ENCODE peak calls at places on chromosomes 1 and 21, in five cellular contexts. R is H9, V is K562, Q is esophagus squamous epithelium, W is neural progenitor cell. I is an unnamed sample.

GRCh38 chr1:87515781-87516180 is 187.1 kb downstream of the LMO4 start:
- DNase-seq in Q (no peak), V (no peak), W (no peak), R (no peak), I (no peak)

GRCh38 chr1:16226495-16227179 is 10.3 kb downstream of the CPLANE2 start:
- DNase-seq in V (no peak), Q (no peak), R (peak; percentile 93), W (peak; percentile 70), I (no peak)

GRCh38 chr1:168626326-168626725 is 49.9 kb downstream of the XCL1 start:
- DNase-seq in V (no peak), R (no peak), Q (no peak), W (no peak), I (no peak)

GRCh38 chr21:41369105-41369914 is 7.5 kb downstream of the MX2 start:
- DNase-seq in Q (no peak), V (no peak), R (peak; percentile 80), W (peak; percentile 82), I (peak; percentile 71)

GRCh38 chr21:44289381-44290010 is 3.8 kb downstream of the AIRE start:
- DNase-seq in W (no peak), V (no peak), Q (no peak), R (no peak), I (no peak)

GRCh38 chr1:27539901-27540861 is 50.2 kb upstream of the WASF2 start:
- DNase-seq in W (no peak), R (no peak), V (no peak), Q (no peak), I (no peak)

GRCh38 chr1:12464627-12465056 is 153.4 kb downstream of the DHRS3 start:
- DNase-seq in Q (no peak), W (no peak), V (no peak), R (no peak), I (no peak)

GRCh38 chr1:104991702-104992101 is 1242.0 kb downstream of the AMY1C start:
- DNase-seq in Q (no peak), W (no peak), R (no peak), V (no peak), I (no peak)

GRCh38 chr1:204417231-204417997 is 5.8 kb upstream of the PPP1R15B start:
- DNase-seq in R (no peak), V (peak; percentile 73), W (no peak), Q (no peak), I (no peak)

GRCh38 chr1:6116137-6116536 is 64.0 kb downstream of the CHD5 start:
- DNase-seq in R (no peak), W (no peak), V (no peak), Q (no peak), I (no peak)

GRCh38 chr1:8858888-8859706 is 19.4 kb downstream of the ENO1 start:
- DNase-seq in W (peak; percentile 62), Q (no peak), V (peak; percentile 64), R (no peak), I (peak; percentile 68)

GRCh38 chr1:20337581-20337980 is 46.9 kb downstream of the VWA5B1 start:
- DNase-seq in W (no peak), V (no peak), R (no peak), Q (no peak), I (no peak)

GRCh38 chr1:207822602-207823451 is 71.0 kb downstream of the CD46 start:
- DNase-seq in Q (peak; percentile 58), R (peak; percentile 73), W (peak; percentile 42), V (peak; percentile 97), I (peak; percentile 91)

GRCh38 chr1:116832268-116832931 is 77.3 kb upstream of the PTGFRN start:
- DNase-seq in V (no peak), Q (no peak), R (no peak), W (peak; percentile 27), I (no peak)

GRCh38 chr1:61253059-61253735 is 170.8 kb downstream of the NFIA start:
- DNase-seq in Q (no peak), R (no peak), V (peak; percentile 87), W (no peak), I (no peak)

GRCh38 chr1:24906760-24907490 is 23.2 kb downstream of the RUNX3 start:
- DNase-seq in W (no peak), V (no peak), R (peak; percentile 21), Q (no peak), I (no peak)

GRCh38 chr1:201176931-201177330 is 13.7 kb upstream of the IGFN1 start:
- DNase-seq in V (no peak), Q (no peak), W (no peak), R (no peak), I (no peak)

GRCh38 chr1:226268421-226269124 is 40.4 kb downstream of the LIN9 start:
- DNase-seq in R (no peak), V (no peak), Q (no peak), W (no peak), I (no peak)

GRCh38 chr1:159827549-159827948 is 876 bp downstream of the SLAMF8 start:
- DNase-seq in Q (no peak), W (no peak), V (no peak), R (no peak), I (no peak)

GRCh38 chr1:162977944-162978568 is 91.1 kb upstream of the RGS4 start:
- DNase-seq in Q (no peak), R (no peak), V (no peak), W (no peak), I (no peak)

GRCh38 chr1:221164029-221164428 is 284.8 kb downstream of the HLX start:
- DNase-seq in W (no peak), Q (no peak), V (no peak), R (no peak), I (no peak)

GRCh38 chr21:38494254-38494648 is 4.0 kb downstream of the ERG start:
- DNase-seq in V (no peak), R (no peak), Q (no peak), W (no peak), I (no peak)
- H3K27ac ChIP-seq in V (no peak overlapping the region), R (no peak overlapping the region), Q (peak overlapping the region; percentile 74), W (no peak overlapping the region), I (no peak overlapping the region)

DNA sequence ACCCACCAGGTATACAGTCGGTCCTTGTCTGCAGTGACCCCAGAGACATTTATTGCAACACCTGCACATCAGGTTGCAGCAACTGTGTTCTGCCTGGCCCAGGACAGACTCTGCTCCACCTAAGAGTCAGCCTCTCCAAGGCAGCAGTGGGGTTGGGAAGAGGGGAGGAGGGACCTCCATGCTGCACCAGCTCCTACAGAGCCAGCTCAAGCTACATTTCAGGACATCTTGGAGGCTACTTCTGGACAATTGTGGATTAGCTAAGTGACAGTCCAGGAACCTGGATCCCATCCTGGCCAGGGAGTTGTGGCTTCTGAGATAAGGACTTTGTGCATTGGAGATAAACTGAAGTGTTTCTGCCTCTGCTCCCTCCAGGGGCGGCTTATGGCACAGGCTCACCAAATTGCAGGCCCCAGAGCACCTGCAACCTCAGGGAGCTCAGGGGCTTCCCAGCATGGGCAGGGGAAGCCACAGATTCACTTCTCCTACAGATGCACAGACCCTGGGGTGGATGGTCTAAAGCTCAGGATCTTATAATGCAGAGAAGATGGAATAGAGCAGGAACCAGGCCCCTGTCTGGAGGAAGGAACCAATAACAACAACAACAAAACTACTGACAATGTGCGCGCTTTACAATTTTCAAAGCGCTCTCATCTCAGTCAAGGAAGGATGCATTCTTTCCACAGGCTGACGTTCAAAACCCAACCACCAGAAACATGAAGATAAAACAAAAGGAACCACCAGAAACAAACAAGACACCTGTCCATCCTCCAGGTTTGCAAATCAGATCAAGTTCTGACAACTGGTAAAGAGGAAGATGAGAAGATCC is 120.8 kb upstream of the IRF2BP2 start:
- DNase-seq in W (no peak), V (peak; percentile 80), Q (no peak), R (no peak), I (peak; percentile 65)
- H3K27ac ChIP-seq in W (no peak overlapping the region), V (no peak overlapping the region), Q (no peak overlapping the region), R (no peak overlapping the region), I (peak overlapping the region; percentile 50)

DNA sequence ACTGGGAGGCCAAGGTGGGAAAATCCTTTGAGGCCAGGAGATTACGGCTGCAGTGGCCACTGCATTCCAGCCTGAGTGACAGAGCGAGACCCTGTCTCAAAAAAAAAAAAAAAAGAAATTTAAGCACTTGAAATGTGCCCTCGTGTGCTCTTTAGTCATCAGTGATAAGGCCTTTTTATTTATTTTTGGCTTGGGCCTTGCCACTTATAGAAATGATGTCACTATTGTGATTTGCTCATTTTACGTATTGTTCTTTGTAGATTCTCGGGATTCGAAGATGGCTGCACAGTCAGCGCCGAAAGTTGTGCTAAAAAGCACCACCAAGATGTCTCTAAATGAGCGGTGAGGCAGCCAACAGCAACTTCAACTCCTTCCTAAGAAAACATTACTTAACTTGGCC is 2.4 kb downstream of the CHTOP start:
- DNase-seq in Q (no peak), V (no peak), R (no peak), W (no peak), I (no peak)
- H3K27ac ChIP-seq in Q (no peak overlapping the region), V (no peak overlapping the region), R (no peak overlapping the region), W (no peak overlapping the region), I (peak overlapping the region; percentile 97)

DNA sequence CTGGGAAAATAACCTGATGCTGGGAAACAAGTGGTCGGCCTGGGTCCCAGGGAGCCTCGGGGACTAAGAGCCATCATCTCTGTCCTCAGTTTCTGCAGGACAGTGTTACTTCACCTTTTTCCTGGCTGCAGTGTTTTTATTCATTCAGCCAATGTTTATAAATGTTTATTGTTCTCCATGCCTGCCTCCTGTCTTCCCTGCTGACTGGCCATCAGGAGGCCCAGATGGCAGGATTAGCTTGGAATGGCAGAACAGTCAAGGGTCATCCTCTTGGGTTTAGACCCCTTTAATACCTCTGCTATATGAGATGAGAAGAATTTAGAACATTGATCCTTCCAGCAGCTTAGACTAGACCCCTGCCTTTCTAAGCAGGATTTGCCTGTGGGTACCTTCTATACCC is 13.3 kb downstream of the MAPKAPK2 start:
- DNase-seq in Q (no peak), W (no peak), R (no peak), V (no peak), I (no peak)
- H3K27ac ChIP-seq in Q (no peak overlapping the region), W (no peak overlapping the region), R (no peak overlapping the region), V (no peak overlapping the region), I (no peak overlapping the region)

GRCh38 chr1:47510282-47510811 is 72.5 kb downstream of the FOXD2 start:
- DNase-seq in Q (no peak), V (no peak), W (no peak), R (no peak), I (no peak)

GRCh38 chr1:47507921-47508894 is 70.4 kb downstream of the FOXD2 start:
- DNase-seq in W (peak; percentile 69), V (peak; percentile 62), R (peak; percentile 50), Q (no peak), I (no peak)

GRCh38 chr1:47511825-47512224 is 74.0 kb downstream of the FOXD2 start:
- DNase-seq in W (no peak), Q (no peak), V (no peak), R (no peak), I (no peak)

GRCh38 chr1:47507140-47507539 is 69.3 kb downstream of the FOXD2 start:
- DNase-seq in R (no peak), Q (no peak), V (no peak), W (no peak), I (no peak)

GRCh38 chr1:47508900-47509488 is 71.2 kb downstream of the FOXD2 start:
- DNase-seq in R (no peak), W (peak; percentile 42), V (no peak), Q (no peak), I (no peak)
- H3K27ac ChIP-seq in R (no peak overlapping the region), W (no peak overlapping the region), V (no peak overlapping the region), Q (no peak overlapping the region), I (no peak overlapping the region)